ENCODE peak calls at places on chromosomes 4 and X, in four cellular contexts. P, H, I and L are unnamed samples. For H3K4me1, the result is how much of the 10 kb centered on the place peaks cover.

GRCh38 chr4:119517361-119518229 is 111.0 kb downstream of the PDE5A start:
- DNase-seq in P (no peak), H (no peak), I (no peak), L (no peak)

GRCh38 chr4:96784336-96784735 is 944.4 kb downstream of the PDHA2 start:
- DNase-seq in P (no peak), H (no peak), I (no peak), L (no peak)

GRCh38 chr4:3220586-3221494 is 28.1 kb upstream of the MSANTD1 start:
- DNase-seq in P (no peak), H (peak), I (peak), L (no peak)

GRCh38 chr4:33037464-33037863 is 2317.3 kb downstream of the PCDH7 start:
- DNase-seq in P (no peak), H (no peak), I (no peak), L (no peak)

GRCh38 chr4:90977726-90978125 is 850.5 kb downstream of the CCSER1 start:
- DNase-seq in P (no peak), H (no peak), I (no peak), L (no peak)

GRCh38 chr4:71147261-71147660 is 153.8 kb downstream of the DCK start:
- DNase-seq in P (no peak), H (no peak), I (no peak), L (no peak)

GRCh38 chrX:10055430-10055829 is 88.3 kb downstream of the CLDN34 start:
- DNase-seq in P (no peak), H (no peak), I (no peak), L (no peak)

GRCh38 chr4:181503800-181504364 is 739.3 kb upstream of the TENM3 start:
- DNase-seq in P (no peak), H (no peak), I (no peak), L (no peak)

GRCh38 chrX:124555036-124555595 is 208.8 kb downstream of the SH2D1A start:
- DNase-seq in P (no peak), H (no peak), I (no peak), L (no peak)

GRCh38 chr4:182644326-182645050 is 272.7 kb downstream of the DCTD start:
- DNase-seq in P (no peak), H (no peak), I (no peak), L (no peak)

GRCh38 chr4:11471613-11472012 is 42.9 kb upstream of the HS3ST1 start:
- DNase-seq in P (peak), H (no peak), I (no peak), L (no peak)

GRCh38 chrX:65035451-65035779 is 59.2 kb upstream of the ZC4H2 start:
- DNase-seq in P (no peak), H (no peak), I (peak), L (peak)

GRCh38 chrX:48827654-48827968 is 1.3 kb downstream of the ERAS start:
- DNase-seq in P (no peak), H (no peak), I (no peak), L (no peak)

GRCh38 chr4:133136833-133137232 is 12.3 kb upstream of the PCDH10 start:
- DNase-seq in P (no peak), H (no peak), I (no peak), L (no peak)

GRCh38 chrX:122046226-122046625 is 998.8 kb downstream of the GLUD2 start:
- DNase-seq in P (no peak), H (no peak), I (no peak), L (no peak)

GRCh38 chr4:4990857-4991540 is 28.3 kb downstream of the CYTL1 start:
- DNase-seq in P (no peak), H (no peak), I (peak), L (peak)

GRCh38 chrX:94045724-94046123 is 371.7 kb downstream of the FAM133A start:
- DNase-seq in P (no peak), H (no peak), I (no peak), L (no peak)

GRCh38 chrX:21438792-21439191 is 64.6 kb downstream of the CNKSR2 start:
- DNase-seq in P (no peak), H (no peak), I (no peak), L (no peak)

GRCh38 chr4:34676390-34676789 is 1567.9 kb downstream of the ARAP2 start:
- DNase-seq in P (no peak), H (no peak), I (no peak), L (no peak)

GRCh38 chr4:185587444-185588161 is 52.3 kb upstream of the PDLIM3 start:
- DNase-seq in P (peak), H (no peak), I (no peak), L (no peak)

GRCh38 chr4:66482186-66482585 is 811.9 kb upstream of the EPHA5 start:
- DNase-seq in P (no peak), H (no peak), I (no peak), L (no peak)

GRCh38 chr4:10457255-10457801 is at the start of gene ZNF518B:
- DNase-seq in P (peak), H (peak), I (peak), L (peak)

GRCh38 chr4:140237616-140238352 is 83.8 kb upstream of the MAML3 start:
- DNase-seq in P (no peak), H (peak), I (peak), L (peak)

GRCh38 chr4:145566086-145566708 is 53.0 kb upstream of the MMAA start:
- DNase-seq in P (no peak), H (no peak), I (no peak), L (no peak)

GRCh38 chr4:7291372-7292135 is 99.2 kb downstream of the SORCS2 start:
- DNase-seq in P (no peak), H (no peak), I (no peak), L (peak)

GRCh38 chr4:93646225-93646930 is 182.2 kb upstream of the ATOH1 start:
- DNase-seq in P (no peak), H (no peak), I (no peak), L (no peak)

GRCh38 chrX:124931241-124931640 is 388.4 kb upstream of the TEX13C start:
- DNase-seq in P (no peak), H (no peak), I (no peak), L (no peak)

GRCh38 chr4:56731857-56732256 is 50.8 kb upstream of the HOPX start:
- DNase-seq in P (no peak), H (peak), I (no peak), L (peak)

GRCh38 chr4:7390906-7391636 is 43.7 kb downstream of the PSAPL1 start:
- DNase-seq in P (peak), H (peak), I (peak), L (no peak)

GRCh38 chrX:10633722-10634121 is 13.3 kb upstream of the MID1 start:
- DNase-seq in P (no peak), H (no peak), I (no peak), L (no peak)

GRCh38 chrX:14027031-14027430 is 2.7 kb downstream of the GEMIN8 start:
- DNase-seq in P (no peak), H (no peak), I (peak), L (peak)

GRCh38 chrX:115595049-115595448 is 34.1 kb downstream of the PLS3 start:
- DNase-seq in P (no peak), H (no peak), I (no peak), L (no peak)

GRCh38 chr4:22515145-22515887 is 550 bp downstream of the ADGRA3 start:
- DNase-seq in P (no peak), H (peak), I (peak), L (peak)
- TF ChIP-seq CTCF in P (no peak), H (no peak), I (peak), L (no peak)

GRCh38 chr4:41430796-41431195 is 107.2 kb upstream of the LIMCH1 start:
- DNase-seq in P (no peak), H (no peak), I (no peak), L (no peak)
- H3K4me1 ChIP-seq in P (under half), H (half or more), I (under half), L (under half)

GRCh38 chr4:100906973-100907372 is 389.2 kb upstream of the EMCN start:
- DNase-seq in P (no peak), H (no peak), I (no peak), L (no peak)

GRCh38 chr4:100913685-100914084 is 395.9 kb upstream of the EMCN start:
- DNase-seq in P (no peak), H (no peak), I (no peak), L (no peak)

GRCh38 chr4:100908540-100908939 is 390.7 kb upstream of the EMCN start:
- DNase-seq in P (no peak), H (no peak), I (no peak), L (no peak)

GRCh38 chr4:100907465-100908454 is 389.9 kb upstream of the EMCN start:
- DNase-seq in P (no peak), H (no peak), I (no peak), L (no peak)
- H3K4me3 ChIP-seq in P (no peak), H (no peak), I (no peak), L (no peak)

GRCh38 chrX:116961872-116962582 is 499.3 kb upstream of the CT83 start:
- DNase-seq in P (no peak), H (no peak), I (no peak), L (no peak)
- TF ChIP-seq CTCF in P (no peak), H (no peak), I (no peak), L (peak)

DNA sequence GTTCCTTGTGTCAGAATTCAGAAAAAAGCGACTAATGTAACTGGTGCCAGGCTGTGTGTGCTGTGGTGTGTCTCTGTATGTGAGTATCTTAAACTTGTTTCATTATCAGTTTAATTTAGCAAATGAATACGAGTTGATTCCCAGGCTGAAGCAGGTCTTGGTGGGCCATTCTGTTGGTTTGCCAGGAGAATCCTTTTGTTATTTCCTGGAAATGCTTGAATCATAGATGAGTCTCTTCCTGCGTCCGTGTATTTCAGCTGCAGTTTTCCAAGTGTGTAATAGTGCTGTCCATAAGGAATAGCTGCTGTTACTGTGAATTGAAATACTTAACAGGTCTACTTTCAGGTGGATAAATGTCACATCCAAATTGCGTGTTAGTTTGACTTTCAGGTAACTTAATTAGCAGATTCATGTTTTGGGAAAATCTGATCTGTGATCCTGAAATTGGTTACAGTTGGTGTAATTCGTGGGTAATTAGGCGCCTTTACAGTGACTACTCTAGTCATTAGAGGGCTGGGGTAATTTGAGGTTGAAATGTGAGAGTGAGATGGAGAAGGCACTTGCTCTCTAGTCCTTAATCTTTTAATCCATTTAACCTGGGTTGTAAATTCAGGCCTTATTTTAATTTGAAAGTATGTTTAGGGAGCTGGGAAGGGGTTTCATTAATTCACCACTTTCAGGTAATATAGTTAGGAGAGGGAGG is 23.8 kb downstream of the TMEM131L start:
- DNase-seq in P (no peak), H (no peak), I (no peak), L (no peak)
- H3K4me1 ChIP-seq in P (half or more), H (under half), I (half or more), L (under half)